ENCODE peak calls at places on chromosome 1, in seven cellular contexts. C is tibial nerve, Q is H1, P is A549, V is K562, B is ovary, Y is stomach. R is an unnamed sample.

GRCh38 chr1:87718241-87718950 is 389.7 kb downstream of the LMO4 start:
- DNase-seq in C (no peak), Q (no peak), P (no peak), V (no peak), B (no peak), Y (no peak), R (no peak)

GRCh38 chr1:99240621-99241020 is 23.7 kb upstream of the PLPPR4 start:
- DNase-seq in C (no peak), Q (no peak), P (no peak), V (no peak), B (no peak), Y (no peak), R (no peak)

GRCh38 chr1:212606042-212606733 is 2.4 kb upstream of the ATF3 start:
- DNase-seq in C (no peak), Q (no peak), P (no peak), V (no peak), B (no peak), Y (no peak), R (no peak)

GRCh38 chr1:15384301-15384901 is 25.3 kb upstream of the EFHD2 start:
- DNase-seq in C (no peak), Q (peak), P (no peak), V (peak), B (no peak), Y (peak), R (no peak)

GRCh38 chr1:205782627-205783470 is 7.6 kb upstream of the RAB29 start:
- DNase-seq in C (no peak), Q (no peak), P (no peak), V (no peak), B (no peak), Y (no peak), R (no peak)

GRCh38 chr1:61782771-61783170 is 40.5 kb downstream of the PATJ start:
- DNase-seq in C (no peak), Q (no peak), P (no peak), V (peak), B (no peak), Y (no peak), R (no peak)

GRCh38 chr1:61709908-61710289 is 15.0 kb downstream of the TM2D1 start:
- DNase-seq in C (no peak), Q (no peak), P (no peak), V (no peak), B (no peak), Y (no peak), R (no peak)

GRCh38 chr1:198520524-198521254 is 19.8 kb downstream of the ATP6V1G3 start:
- DNase-seq in C (no peak), Q (no peak), P (no peak), V (no peak), B (no peak), Y (no peak), R (no peak)

GRCh38 chr1:196734460-196734859 is 40.2 kb upstream of the CFHR3 start:
- DNase-seq in C (no peak), Q (no peak), P (no peak), V (no peak), B (no peak), Y (no peak), R (no peak)

GRCh38 chr1:41639332-41639936 is 155.0 kb upstream of the EDN2 start:
- DNase-seq in C (no peak), Q (no peak), P (no peak), V (no peak), B (no peak), Y (no peak), R (no peak)

GRCh38 chr1:42334240-42335049 is 590 bp downstream of the FOXJ3 start:
- DNase-seq in C (no peak), Q (peak), P (peak), V (peak), B (no peak), Y (peak), R (peak)

DNA sequence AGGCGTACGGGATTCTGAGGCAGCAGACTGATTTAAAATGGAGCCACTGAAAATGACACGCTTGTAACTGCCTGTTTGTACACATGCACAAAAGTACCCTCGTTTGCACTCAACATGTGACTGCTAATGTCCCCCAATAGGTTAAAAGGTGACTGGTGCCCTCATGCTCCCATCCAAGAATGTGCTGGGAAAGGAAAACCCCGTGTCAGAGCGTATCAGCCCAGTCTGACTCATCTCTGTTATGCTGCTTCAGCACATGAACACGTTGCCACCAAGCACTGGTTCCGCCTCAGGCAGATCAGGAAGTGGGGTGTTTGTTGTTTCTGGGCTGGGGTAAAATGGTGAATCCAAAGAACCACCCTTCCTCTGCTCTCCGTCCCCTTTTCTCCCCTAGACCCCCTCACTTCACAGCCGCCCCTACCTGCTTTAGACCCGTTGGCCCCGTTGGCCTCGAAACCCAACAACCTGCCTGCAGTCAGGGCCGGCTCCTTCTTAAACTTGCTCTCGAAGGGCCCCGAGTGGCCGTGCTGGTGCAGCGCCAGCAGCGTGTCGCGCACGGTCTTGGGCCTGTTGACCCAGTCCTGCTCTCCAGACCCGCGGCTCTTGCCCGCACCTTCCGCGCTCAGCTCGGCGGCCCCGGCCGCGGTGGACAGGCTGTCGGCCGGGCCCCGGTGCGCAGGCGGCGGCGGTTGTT is 1.8 kb downstream of the IRF2BP2 start:
- DNase-seq in C (peak), Q (peak), P (peak), V (peak), B (peak), Y (peak), R (peak)
- H3K27ac ChIP-seq in C (peak), Q (peak), P (peak), V (peak), B (peak), Y (peak), R (peak)

GRCh38 chr1:93615201-93616150 is 66.2 kb downstream of the BCAR3 start:
- DNase-seq in C (no peak), Q (no peak), P (peak), V (peak), B (no peak), Y (no peak), R (no peak)

GRCh38 chr1:93612510-93612909 is 69.1 kb downstream of the BCAR3 start:
- DNase-seq in C (no peak), Q (no peak), P (no peak), V (no peak), B (no peak), Y (no peak), R (no peak)

GRCh38 chr1:93613895-93614294 is 67.7 kb downstream of the BCAR3 start:
- DNase-seq in C (no peak), Q (no peak), P (no peak), V (no peak), B (peak), Y (peak), R (no peak)

GRCh38 chr1:93616221-93616995 is 65.2 kb downstream of the BCAR3 start:
- DNase-seq in C (no peak), Q (no peak), P (peak), V (no peak), B (no peak), Y (peak), R (no peak)

GRCh38 chr1:93614550-93615200 is 67.0 kb downstream of the BCAR3 start:
- DNase-seq in C (no peak), Q (no peak), P (no peak), V (no peak), B (no peak), Y (peak), R (no peak)
- TF ChIP-seq EP300 in C (no peak), Q (no peak), P (no peak), V (no peak), B (no peak), Y (no peak), R (no peak)

GRCh38 chr1:67653304-67653703 is 31.7 kb upstream of the GADD45A start:
- DNase-seq in C (no peak), Q (no peak), P (no peak), V (no peak), B (no peak), Y (no peak), R (no peak)
- H3K27ac ChIP-seq in C (no peak), Q (no peak), P (no peak), V (no peak), B (no peak), Y (no peak), R (peak)

DNA sequence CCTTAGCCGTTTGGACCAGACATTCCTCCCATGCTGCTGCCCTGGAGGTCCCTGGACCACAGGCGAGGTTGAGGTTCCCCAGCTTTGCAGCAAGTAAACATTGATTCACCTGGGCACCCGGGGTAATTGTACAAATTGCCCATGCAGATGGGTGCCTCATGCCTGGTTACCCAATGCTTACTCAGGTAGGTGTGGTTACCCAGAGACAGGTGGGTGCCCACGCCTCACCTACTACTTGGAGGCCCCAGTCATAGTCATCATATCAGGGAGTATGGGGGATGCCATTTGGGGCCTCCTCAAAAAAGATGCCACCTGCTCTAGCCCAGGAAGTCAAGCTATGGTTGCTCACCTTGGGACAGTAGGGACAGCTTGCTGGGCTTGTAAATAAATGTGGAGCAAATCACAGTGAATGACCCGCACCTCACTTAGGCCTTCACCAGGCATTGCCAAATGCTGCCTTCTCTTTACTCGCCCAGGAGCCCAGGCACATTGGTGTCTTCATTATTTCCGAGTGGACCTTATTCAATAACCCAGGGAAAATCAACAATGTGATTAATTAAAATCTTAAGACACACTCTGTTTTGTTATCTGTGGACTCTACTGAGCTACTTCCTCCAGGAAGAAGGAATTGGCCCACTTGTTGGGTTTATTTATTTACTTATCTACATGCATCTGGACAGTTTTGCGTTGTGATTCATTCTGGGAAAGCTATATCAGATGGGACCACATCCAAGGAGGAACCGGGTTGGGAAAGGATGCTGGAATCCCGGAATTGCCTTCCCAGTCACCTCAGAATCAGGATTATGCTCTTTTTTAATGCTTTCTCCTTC is 35.6 kb upstream of the GRHL3 start:
- DNase-seq in C (no peak), Q (no peak), P (peak), V (no peak), B (no peak), Y (no peak), R (no peak)
- TF ChIP-seq EP300 in C (no peak), Q (no peak), P (peak), V (no peak), B (no peak), Y (no peak), R (no peak)

GRCh38 chr1:230624097-230624713 is 18.1 kb upstream of the COG2 start:
- DNase-seq in C (no peak), Q (no peak), P (no peak), V (no peak), B (no peak), Y (no peak), R (no peak)

GRCh38 chr1:230620666-230621065 is 21.6 kb upstream of the COG2 start:
- DNase-seq in C (no peak), Q (no peak), P (no peak), V (no peak), B (no peak), Y (no peak), R (no peak)

GRCh38 chr1:230618537-230618936 is 23.7 kb upstream of the COG2 start:
- DNase-seq in C (no peak), Q (no peak), P (no peak), V (no peak), B (no peak), Y (no peak), R (no peak)

GRCh38 chr1:230622151-230622550 is 20.1 kb upstream of the COG2 start:
- DNase-seq in C (no peak), Q (no peak), P (no peak), V (no peak), B (no peak), Y (no peak), R (no peak)

GRCh38 chr1:230621290-230622022 is 20.8 kb upstream of the COG2 start:
- DNase-seq in C (no peak), Q (no peak), P (no peak), V (no peak), B (no peak), Y (no peak), R (no peak)
- H3K27ac ChIP-seq in C (no peak), Q (no peak), P (no peak), V (no peak), B (no peak), Y (no peak), R (no peak)

GRCh38 chr1:75245239-75245638 is 111.1 kb downstream of the LHX8 start:
- DNase-seq in C (no peak), Q (no peak), P (no peak), V (no peak), B (no peak), Y (no peak), R (no peak)
- TF ChIP-seq EP300 in C (no peak), Q (no peak), P (no peak), V (no peak), B (no peak), Y (no peak), R (no peak)

GRCh38 chr1:9451086-9451485 is 88.2 kb upstream of the SLC25A33 start:
- DNase-seq in C (no peak), Q (no peak), P (no peak), V (no peak), B (no peak), Y (no peak), R (no peak)

GRCh38 chr1:9453375-9454093 is 85.7 kb upstream of the SLC25A33 start:
- DNase-seq in C (no peak), Q (no peak), P (no peak), V (no peak), B (no peak), Y (no peak), R (no peak)

GRCh38 chr1:9454494-9455066 is 84.7 kb upstream of the SLC25A33 start:
- DNase-seq in C (no peak), Q (no peak), P (no peak), V (no peak), B (no peak), Y (no peak), R (no peak)

GRCh38 chr1:9454094-9454418 is 85.2 kb upstream of the SLC25A33 start:
- DNase-seq in C (no peak), Q (no peak), P (no peak), V (no peak), B (no peak), Y (no peak), R (no peak)

GRCh38 chr1:9452516-9453158 is 86.6 kb upstream of the SLC25A33 start:
- DNase-seq in C (no peak), Q (no peak), P (no peak), V (no peak), B (peak), Y (no peak), R (no peak)
- H3K27ac ChIP-seq in C (no peak), Q (no peak), P (no peak), V (no peak), B (no peak), Y (no peak), R (no peak)

GRCh38 chr1:117610036-117610435 is 4.2 kb downstream of the TENT5C start:
- DNase-seq in C (no peak), Q (no peak), P (no peak), V (no peak), B (no peak), Y (no peak), R (no peak)
- TF ChIP-seq EP300 in C (no peak), Q (no peak), P (no peak), V (no peak), B (no peak), Y (no peak), R (no peak)